ENCODE peak calls at places on chromosome 21, in four cellular contexts. I, M, W and O are unnamed samples.

GRCh38 chr21:41437754-41438153 is 11.7 kb downstream of the MX1 start:
- DNase-seq in W (no peak), I (no peak), M (no peak), O (no peak)

GRCh38 chr21:41364308-41364707 is 2.5 kb downstream of the MX2 start:
- DNase-seq in M (no peak), I (peak), W (no peak), O (no peak)

GRCh38 chr21:41894922-41895557 is 15.9 kb upstream of the PRDM15 start:
- DNase-seq in W (peak), I (no peak), M (no peak), O (no peak)

GRCh38 chr21:46154155-46154954 is 1.0 kb downstream of the FTCD start:
- DNase-seq in W (no peak), I (peak), M (no peak), O (peak)

GRCh38 chr21:35850542-35851103 is 209.7 kb downstream of the SETD4 start:
- DNase-seq in I (no peak), M (no peak), W (no peak), O (no peak)

GRCh38 chr21:42570841-42571387 is 57.3 kb downstream of the SLC37A1 start:
- DNase-seq in I (peak), W (no peak), M (no peak), O (peak)

GRCh38 chr21:43721225-43721605 is 2.3 kb downstream of the PDXK start:
- DNase-seq in I (no peak), W (no peak), M (no peak), O (no peak)

GRCh38 chr21:16072176-16072575 is 342.4 kb downstream of the USP25 start:
- DNase-seq in M (no peak), I (no peak), W (no peak), O (no peak)

GRCh38 chr21:42699196-42699595 is 45.8 kb downstream of the PDE9A start:
- DNase-seq in W (no peak), I (no peak), M (no peak), O (no peak)

GRCh38 chr21:36059823-36060158 is 535 bp downstream of the SETD4 start:
- DNase-seq in W (no peak), I (no peak), M (peak), O (peak)

GRCh38 chr21:26801524-26801923 is 43.7 kb downstream of the ADAMTS1 start:
- DNase-seq in I (no peak), W (no peak), M (no peak), O (no peak)

GRCh38 chr21:26091480-26092018 is 79.0 kb downstream of the APP start:
- DNase-seq in M (no peak), W (no peak), I (no peak), O (no peak)

GRCh38 chr21:46489162-46489663 is 30.5 kb downstream of the DIP2A start:
- DNase-seq in M (no peak), W (no peak), I (no peak), O (no peak)

GRCh38 chr21:41466024-41466820 is 40.2 kb downstream of the MX1 start:
- DNase-seq in W (no peak), I (no peak), M (no peak), O (no peak)

DNA sequence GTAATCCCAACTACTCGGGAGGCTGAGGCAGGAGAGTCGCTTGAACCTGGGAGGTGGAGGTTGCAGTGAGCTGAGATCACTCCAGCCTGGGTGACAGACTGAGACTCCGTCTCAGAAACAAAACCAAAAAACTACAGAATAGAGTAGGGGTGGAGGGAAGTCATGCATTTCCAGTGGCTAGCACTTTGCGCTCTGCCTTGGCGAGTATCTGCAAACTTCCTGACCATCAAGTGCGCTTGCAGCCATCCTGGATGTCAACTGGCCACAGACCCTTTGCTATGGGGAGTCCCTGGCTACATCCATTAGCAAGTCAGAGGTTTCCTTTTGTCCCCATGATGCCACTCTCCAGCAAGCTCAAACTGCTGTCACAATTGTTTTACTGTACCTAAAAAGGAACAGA is 42.3 kb downstream of the VPS26C start:
- DNase-seq in W (no peak), M (no peak), I (no peak), O (no peak)
- TF ChIP-seq CTCF in W (no peak), M (no peak), I (no peak), O (no peak)

DNA sequence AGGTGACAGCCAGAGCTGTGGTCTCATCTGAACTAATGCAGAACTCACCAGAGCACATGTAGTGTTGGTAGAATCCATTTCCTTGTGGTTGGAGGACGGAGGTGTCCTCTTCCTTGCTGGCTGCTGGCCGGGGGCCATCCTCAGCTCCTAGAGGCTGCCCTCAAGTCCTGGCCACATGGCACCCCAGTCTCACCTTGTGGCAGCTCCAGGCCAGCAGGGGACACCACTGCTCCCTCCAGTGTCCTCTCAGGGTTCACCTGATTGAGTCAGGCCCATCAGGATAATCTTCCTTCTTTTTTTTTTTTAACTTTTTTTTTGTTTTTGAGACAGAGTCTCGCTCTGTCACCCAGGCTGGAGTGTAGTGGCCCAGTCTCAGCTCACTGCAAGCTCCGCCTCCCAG is 2.9 kb downstream of the KCNE1 start:
- DNase-seq in W (no peak), I (no peak), M (no peak), O (no peak)
- TF ChIP-seq CTCF in W (peak), I (no peak), M (no peak), O (no peak)

DNA sequence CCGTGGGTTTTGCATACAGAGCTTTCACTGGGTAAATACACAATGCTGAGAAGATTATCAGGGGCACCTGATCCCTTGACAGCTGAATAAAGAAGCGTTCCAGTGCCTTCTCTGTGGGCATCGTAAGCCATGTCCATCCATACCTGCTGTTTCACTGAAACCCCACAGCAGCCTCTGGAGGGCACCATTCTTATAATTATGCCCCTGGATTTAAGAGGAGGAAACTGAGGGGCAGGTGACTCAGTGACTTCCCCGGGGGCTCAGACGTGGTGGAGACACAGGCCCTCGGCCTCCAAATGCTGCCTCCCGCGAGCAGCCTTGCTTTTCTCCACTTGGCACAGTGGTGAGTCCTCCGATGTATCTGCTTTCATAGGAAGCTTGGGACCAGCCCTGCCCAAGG is 56.7 kb downstream of the B3GALT5 start:
- DNase-seq in W (no peak), M (no peak), I (no peak), O (no peak)
- TF ChIP-seq CTCF in W (no peak), M (no peak), I (no peak), O (no peak)

GRCh38 chr21:44845418-44846200 is 27.7 kb upstream of the SUMO3 start:
- DNase-seq in M (peak), W (peak), I (peak), O (peak)
- TF ChIP-seq CTCF in M (no peak), W (peak), I (peak), O (no peak)

DNA sequence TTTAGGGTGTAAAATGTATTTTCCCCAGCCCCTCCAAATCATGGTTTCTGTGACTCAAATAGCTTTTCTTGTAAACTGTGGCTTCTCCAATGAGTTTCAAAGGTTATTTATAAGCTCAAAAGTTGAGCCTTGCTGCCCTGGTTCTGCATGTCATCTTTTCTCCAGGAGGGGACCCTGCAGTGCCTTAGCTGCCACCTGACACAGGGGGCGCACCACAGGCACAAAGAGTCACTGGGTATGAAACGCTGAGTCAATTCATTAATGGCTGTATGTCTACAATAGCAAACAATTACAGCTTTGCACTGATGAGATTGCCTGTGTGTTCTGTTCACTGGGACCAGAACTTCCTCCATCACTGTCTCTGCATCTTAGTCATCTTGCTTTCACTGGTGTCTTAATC is 100.8 kb downstream of the PCP4 start:
- DNase-seq in W (no peak), I (no peak), M (no peak), O (no peak)
- TF ChIP-seq CTCF in W (no peak), I (no peak), M (no peak), O (no peak)

DNA sequence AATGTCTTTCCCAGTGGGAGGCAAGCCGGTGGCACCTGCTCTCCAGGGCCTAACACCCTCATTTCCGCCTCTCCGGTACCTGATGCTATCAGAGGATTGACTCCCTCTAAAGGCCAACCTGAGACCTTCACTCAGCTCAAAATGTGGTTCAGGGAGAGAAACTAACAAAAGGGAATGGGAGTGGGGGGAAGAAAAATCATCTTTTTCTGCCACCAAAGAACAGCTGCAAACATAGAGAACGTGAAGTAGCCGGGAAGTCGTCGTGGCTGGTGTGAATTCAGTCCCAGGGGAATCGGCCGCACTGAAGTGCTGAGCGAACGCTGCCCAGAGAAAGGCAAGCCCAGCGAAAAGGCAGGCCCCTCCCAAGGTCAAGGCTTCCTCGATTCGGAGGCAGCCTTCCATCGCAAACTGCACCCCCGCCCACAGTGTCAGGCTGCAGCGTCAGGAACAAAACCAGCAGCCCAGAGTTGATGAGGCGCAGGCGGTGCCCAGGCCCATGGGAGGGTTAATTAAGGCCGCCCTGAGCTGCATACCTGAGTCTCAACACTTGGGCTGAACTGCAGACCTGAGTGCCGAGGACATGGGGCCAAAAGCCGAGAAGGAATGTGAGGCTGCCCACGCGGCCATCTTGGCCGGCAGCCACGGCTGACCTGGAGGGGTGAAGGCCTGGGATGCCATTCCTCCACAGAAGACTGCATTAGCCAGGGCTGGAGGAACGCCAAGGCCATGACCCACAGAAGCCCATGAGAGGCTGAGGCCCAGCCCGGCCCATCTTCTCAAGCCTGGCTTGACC is 160.2 kb downstream of the PSMG1 start:
- DNase-seq in M (peak), I (no peak), W (no peak), O (peak)
- TF ChIP-seq CTCF in M (no peak), I (no peak), W (peak), O (no peak)

DNA sequence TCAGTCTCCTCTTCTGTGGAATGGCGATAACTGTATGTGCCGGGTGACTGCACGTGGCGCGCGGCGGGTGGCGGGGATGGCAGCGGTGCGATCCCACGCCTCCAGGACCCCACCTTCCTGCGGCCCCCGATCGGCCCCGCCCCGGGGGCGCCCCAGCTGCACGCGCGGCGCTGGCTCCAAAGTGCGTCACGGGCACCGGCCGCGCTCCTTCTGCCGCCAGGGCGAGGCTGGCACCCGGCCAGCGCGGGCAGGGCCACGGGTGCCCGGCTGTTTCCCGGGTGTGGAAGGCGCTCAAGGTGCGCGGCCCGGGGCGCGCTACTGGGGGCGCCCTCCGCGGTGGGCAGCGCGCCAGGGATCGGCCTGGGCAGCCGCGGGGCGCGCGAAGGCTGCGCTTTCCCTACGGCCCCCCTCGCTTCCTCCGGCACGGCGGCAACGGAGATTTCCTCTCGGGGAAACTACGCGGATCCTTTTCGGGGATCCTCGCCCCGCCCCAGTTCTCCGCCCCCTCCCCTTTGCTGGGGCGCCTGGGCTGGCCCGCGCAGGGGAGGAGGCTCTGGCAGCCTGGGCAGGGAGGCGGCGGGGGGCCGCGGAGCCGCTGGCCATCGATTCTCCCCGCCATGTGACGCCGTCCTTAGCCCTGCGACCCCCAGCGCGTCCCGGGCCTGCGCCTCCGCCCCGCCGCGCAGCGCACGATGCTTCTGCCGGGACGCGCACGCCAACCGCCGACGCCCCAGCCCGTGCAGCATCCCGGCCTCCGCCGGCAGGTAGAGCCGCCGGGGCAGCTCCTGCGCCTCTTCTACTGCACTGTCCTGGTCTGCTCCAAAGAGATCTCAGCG is at the start of gene EVA1C:
- DNase-seq in M (peak), W (no peak), I (peak), O (peak)
- TF ChIP-seq CTCF in M (no peak), W (peak), I (no peak), O (no peak)

DNA sequence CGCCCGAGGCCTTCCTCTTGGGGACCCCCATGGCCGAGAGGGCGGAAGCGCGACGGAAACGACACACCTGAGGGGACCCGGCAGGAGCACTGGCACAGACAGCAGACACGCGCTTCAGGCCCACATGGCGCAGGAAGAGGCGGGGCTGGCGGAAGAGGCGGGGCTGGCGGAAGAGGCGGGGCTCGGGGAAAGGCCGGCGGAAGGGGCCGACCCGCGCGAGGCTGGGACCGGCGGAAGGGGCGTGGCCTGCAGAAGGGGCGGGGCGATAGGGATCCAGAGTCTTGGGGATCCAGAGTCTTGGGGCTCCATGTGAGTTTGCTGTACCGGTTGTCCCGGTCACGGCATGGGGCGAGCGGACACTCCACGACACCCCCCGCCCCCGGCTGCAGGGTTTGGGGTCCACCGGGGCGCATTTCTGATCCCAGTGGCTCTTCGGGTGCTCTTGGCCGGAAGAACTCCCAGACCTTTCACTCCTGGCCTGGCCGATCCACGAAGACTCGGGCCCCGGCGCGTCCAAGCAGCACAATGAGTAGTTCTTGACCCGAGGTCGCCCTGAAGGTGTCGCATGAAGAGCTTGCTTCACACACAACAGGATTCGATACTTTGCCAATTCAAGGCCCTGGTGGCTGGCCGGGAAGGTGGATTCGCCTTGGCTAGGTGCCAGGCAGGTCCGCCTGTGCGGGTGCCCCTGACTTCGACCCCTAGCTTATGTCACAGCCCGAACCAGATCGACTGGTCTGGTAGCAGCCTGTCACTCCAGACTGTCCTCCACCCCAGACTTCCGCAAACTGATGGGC is at the start of gene URB1:
- DNase-seq in I (peak), M (peak), W (peak), O (peak)
- TF ChIP-seq CTCF in I (no peak), M (no peak), W (no peak), O (no peak)

GRCh38 chr21:29547998-29548397 is 249.3 kb downstream of the BACH1 start:
- DNase-seq in W (no peak), I (no peak), M (no peak), O (no peak)
- TF ChIP-seq CTCF in W (no peak), I (no peak), M (no peak), O (no peak)

DNA sequence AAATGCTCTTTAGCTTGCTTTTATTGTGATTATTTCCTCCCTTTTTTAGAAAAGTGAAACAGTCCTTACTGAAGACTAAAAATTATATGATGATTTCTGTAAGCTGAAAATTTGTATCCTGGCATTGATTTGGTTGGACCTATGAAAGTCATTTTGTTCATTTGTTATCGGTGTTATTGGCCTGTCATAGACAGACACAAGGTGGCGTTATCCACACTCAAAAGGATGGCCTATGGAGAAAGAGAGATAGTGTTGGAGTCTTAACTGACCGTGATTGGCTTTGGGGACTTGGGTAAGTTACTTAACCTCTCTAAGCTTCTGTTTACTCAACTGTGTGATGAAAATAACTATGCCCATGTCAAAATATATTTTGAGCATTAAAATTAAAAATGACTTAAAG is 203.6 kb upstream of the CHODL start:
- DNase-seq in W (peak), I (no peak), M (no peak), O (no peak)
- TF ChIP-seq CTCF in W (peak), I (no peak), M (peak), O (no peak)